ENCODE peak calls at places on chromosome 7, in nine cellular contexts. P is EL, V is lung microvascular endothelial cell, M is cortex of kidney, C is ELR, G is foreskin melanocyte, D is NCI-H1105, J is NCI-H1092, U is OCI-LY7. I is an unnamed sample.

GRCh38 chr7:44618754-44619153 is 12.3 kb downstream of the OGDH start:
- DNase-seq in D (no peak), J (no peak), C (no peak), G (no peak), P (no peak), M (no peak), V (no peak), U (no peak), I (no peak)

GRCh38 chr7:125316451-125316850 is 386.8 kb upstream of the POT1 start:
- DNase-seq in P (no peak), V (no peak), C (no peak), U (peak), G (no peak), D (no peak), J (peak), M (no peak), I (no peak)

GRCh38 chr7:749121-749520 is 22.0 kb upstream of the PRKAR1B start:
- DNase-seq in C (no peak), M (no peak), D (no peak), G (no peak), U (no peak), J (no peak), V (no peak), P (no peak), I (no peak)

GRCh38 chr7:16562456-16563220 is 36.0 kb downstream of the LRRC72 start:
- DNase-seq in J (no peak), V (no peak), D (no peak), C (no peak), P (no peak), U (no peak), M (no peak), G (no peak), I (no peak)

GRCh38 chr7:39910108-39910869 is 39.8 kb upstream of the CDK13 start:
- DNase-seq in P (peak), D (no peak), J (no peak), M (no peak), U (no peak), G (no peak), C (no peak), V (no peak), I (no peak)

GRCh38 chr7:67407351-67407750 is 410.7 kb downstream of the TYW1 start:
- DNase-seq in V (no peak), J (no peak), P (no peak), D (no peak), U (no peak), C (no peak), M (no peak), G (no peak), I (no peak)

GRCh38 chr7:91568138-91568537 is 303.9 kb downstream of the FZD1 start:
- DNase-seq in M (no peak), J (no peak), C (no peak), V (no peak), D (no peak), P (no peak), G (no peak), U (no peak), I (no peak)

GRCh38 chr7:157436763-157437480 is 100.1 kb downstream of the DNAJB6 start:
- DNase-seq in M (no peak), J (no peak), C (no peak), D (no peak), P (no peak), U (no peak), V (no peak), G (no peak), I (no peak)

GRCh38 chr7:24346129-24346528 is 62.1 kb downstream of the NPY start:
- DNase-seq in C (peak), P (peak), J (no peak), V (no peak), U (no peak), D (no peak), M (no peak), G (peak), I (no peak)

GRCh38 chr7:4715385-4715770 is 33.3 kb downstream of the FOXK1 start:
- DNase-seq in C (no peak), V (no peak), J (no peak), P (no peak), G (no peak), M (no peak), D (no peak), U (no peak), I (no peak)

GRCh38 chr7:108079291-108080057 is 50.7 kb downstream of the LAMB4 start:
- DNase-seq in G (peak), M (no peak), D (no peak), V (peak), U (no peak), J (no peak), C (peak), P (peak), I (no peak)

GRCh38 chr7:158413962-158414961 is 173.4 kb downstream of the PTPRN2 start:
- DNase-seq in V (no peak), U (no peak), C (no peak), D (no peak), M (no peak), P (no peak), J (peak), G (no peak), I (no peak)

GRCh38 chr7:81111358-81111757 is 192.5 kb upstream of the SEMA3C start:
- DNase-seq in M (no peak), U (no peak), J (no peak), P (peak), C (peak), V (peak), D (no peak), G (no peak), I (no peak)

GRCh38 chr7:1815051-1815481 is 145.0 kb downstream of the ELFN1 start:
- DNase-seq in C (no peak), U (no peak), P (no peak), D (no peak), V (no peak), G (no peak), M (no peak), J (no peak), I (no peak)

GRCh38 chr7:4261038-4261960 is 420.8 kb upstream of the FOXK1 start:
- DNase-seq in D (peak), U (no peak), M (no peak), J (peak), P (no peak), C (no peak), V (no peak), G (no peak), I (no peak)

GRCh38 chr7:55244346-55244745 is 120.8 kb upstream of the LANCL2 start:
- DNase-seq in J (no peak), D (no peak), M (no peak), V (peak), U (no peak), P (no peak), G (no peak), C (no peak), I (no peak)

GRCh38 chr7:6015917-6016652 is 7.0 kb downstream of the AIMP2 start:
- DNase-seq in P (peak), U (peak), C (no peak), G (no peak), M (no peak), V (no peak), J (peak), D (peak), I (no peak)

GRCh38 chr7:90621130-90621891 is 25.2 kb downstream of the CDK14 start:
- DNase-seq in V (no peak), G (no peak), J (no peak), U (no peak), M (no peak), C (no peak), P (no peak), D (no peak), I (no peak)

GRCh38 chr7:22666732-22667131 is 60.3 kb upstream of the IL6 start:
- DNase-seq in U (no peak), P (peak), M (no peak), G (peak), J (no peak), D (peak), C (peak), V (peak), I (no peak)

GRCh38 chr7:115009736-115010435 is 88.0 kb downstream of the MDFIC start:
- DNase-seq in U (no peak), G (no peak), V (no peak), J (no peak), D (no peak), M (no peak), P (no peak), C (no peak), I (no peak)

GRCh38 chr7:92586403-92586802 is 3.8 kb downstream of the FAM133B start:
- DNase-seq in M (no peak), U (no peak), C (peak), D (no peak), J (no peak), G (no peak), P (peak), V (no peak), I (no peak)

GRCh38 chr7:28442540-28443420 is 30.5 kb downstream of the CREB5 start:
- DNase-seq in G (no peak), V (no peak), D (no peak), C (peak), U (no peak), P (peak), M (no peak), J (no peak), I (no peak)

GRCh38 chr7:157008206-157009169 is 2.0 kb downstream of the MNX1 start:
- DNase-seq in P (no peak), V (no peak), M (no peak), C (no peak), D (no peak), J (no peak), U (no peak), G (no peak), I (no peak)

GRCh38 chr7:159015081-159015893 is 129.4 kb downstream of the VIPR2 start:
- DNase-seq in C (peak), U (no peak), J (no peak), V (no peak), G (peak), D (no peak), P (peak), M (no peak), I (no peak)

GRCh38 chr7:38276096-38276857 is 2.8 kb upstream of the TARP start:
- DNase-seq in G (no peak), U (no peak), J (no peak), C (no peak), P (no peak), M (no peak), V (no peak), D (no peak), I (no peak)

GRCh38 chr7:149720372-149721083 is 52.9 kb downstream of the ZNF467 start:
- DNase-seq in V (no peak), M (no peak), G (peak), P (no peak), D (no peak), U (no peak), C (no peak), J (no peak), I (no peak)

GRCh38 chr7:84536256-84536870 is 341.8 kb upstream of the SEMA3A start:
- DNase-seq in U (no peak), V (peak), D (no peak), M (no peak), G (no peak), J (no peak), C (peak), P (peak), I (no peak)

GRCh38 chr7:54788664-54789063 is 29.7 kb upstream of the SEC61G start:
- DNase-seq in P (peak), C (peak), M (no peak), U (no peak), V (peak), D (peak), G (peak), J (peak), I (no peak)

GRCh38 chr7:96407427-96407826 is 85.5 kb upstream of the SLC25A13 start:
- DNase-seq in C (peak), P (peak), U (no peak), M (no peak), J (no peak), G (no peak), V (peak), D (no peak), I (no peak)

GRCh38 chr7:140238778-140239652 is 62.2 kb upstream of the KDM7A start:
- DNase-seq in V (no peak), M (no peak), C (no peak), G (no peak), D (peak), P (no peak), J (peak), U (no peak), I (no peak)

GRCh38 chr7:148719753-148720152 is 21.1 kb downstream of the CUL1 start:
- DNase-seq in P (no peak), V (no peak), J (no peak), G (no peak), M (no peak), D (no peak), U (no peak), C (no peak), I (no peak)

GRCh38 chr7:125651823-125652528 is 722.4 kb upstream of the POT1 start:
- DNase-seq in G (no peak), V (no peak), D (no peak), C (no peak), M (no peak), U (no peak), P (no peak), J (no peak), I (no peak)

GRCh38 chr7:31882187-31882586 is 188.0 kb downstream of the PDE1C start:
- DNase-seq in C (no peak), U (no peak), G (no peak), D (no peak), P (peak), V (no peak), J (no peak), M (no peak), I (no peak)

I was measured in cerebellar nuclear complex.